ENCODE peak calls at places on chromosomes 1 and 21, in four cellular contexts. Z, E, S and R are unnamed samples.

GRCh38 chr1:221292652-221293051 is 413.4 kb downstream of the HLX start:
- DNase-seq in Z (no peak), E (no peak), S (no peak), R (no peak)

GRCh38 chr1:198620951-198621824 is 17.7 kb upstream of the PTPRC start:
- DNase-seq in Z (no peak), E (no peak), S (no peak), R (no peak)

GRCh38 chr1:155174334-155175280 is 958 bp downstream of the TRIM46 start:
- DNase-seq in Z (no peak), E (no peak), S (peak), R (no peak)

GRCh38 chr1:204714861-204715511 is 29.4 kb upstream of the LRRN2 start:
- DNase-seq in Z (no peak), E (no peak), S (no peak), R (no peak)

GRCh38 chr1:66690666-66691381 is 61.4 kb upstream of the DYNLT5 start:
- DNase-seq in Z (no peak), E (no peak), S (no peak), R (peak)

GRCh38 chr1:32741417-32742131 is 39.0 kb upstream of the SYNC start:
- DNase-seq in Z (no peak), E (no peak), S (peak), R (no peak)

GRCh38 chr1:18217398-18218043 is 109.9 kb downstream of the IGSF21 start:
- DNase-seq in Z (no peak), E (no peak), S (no peak), R (peak)

GRCh38 chr1:24127134-24127800 is 15.3 kb upstream of the MYOM3 start:
- DNase-seq in Z (no peak), E (no peak), S (no peak), R (no peak)

GRCh38 chr1:209823143-209824041 is 4.4 kb upstream of the UTP25 start:
- DNase-seq in Z (no peak), E (peak), S (peak), R (peak)

GRCh38 chr1:26320896-26321295 is 3.1 kb downstream of the CD52 start:
- DNase-seq in Z (no peak), E (no peak), S (no peak), R (no peak)

GRCh38 chr1:206503591-206504362 is 3.6 kb upstream of the RASSF5 start:
- DNase-seq in Z (no peak), E (peak), S (peak), R (peak)

GRCh38 chr1:203202431-203203245 is 16.1 kb upstream of the CHI3L1 start:
- DNase-seq in Z (no peak), E (no peak), S (peak), R (peak)

GRCh38 chr1:208048904-208049303 is 138.0 kb upstream of the CD34 start:
- DNase-seq in Z (no peak), E (peak), S (no peak), R (no peak)

GRCh38 chr1:225498539-225499135 is 70.8 kb upstream of the LBR start:
- DNase-seq in Z (no peak), E (no peak), S (no peak), R (peak)

GRCh38 chr1:224894915-224895314 is 34.6 kb upstream of the DNAH14 start:
- DNase-seq in Z (no peak), E (no peak), S (peak), R (peak)

GRCh38 chr1:47507921-47508894 is 70.4 kb downstream of the FOXD2 start:
- DNase-seq in Z (no peak), E (no peak), S (peak), R (no peak)

GRCh38 chr1:168826269-168826668 is 97.3 kb upstream of the DPT start:
- DNase-seq in Z (no peak), E (no peak), S (no peak), R (no peak)

GRCh38 chr1:229380514-229381160 is 37.8 kb upstream of the CCSAP start:
- DNase-seq in Z (no peak), E (no peak), S (no peak), R (no peak)

GRCh38 chr1:193763313-193763712 is 576.9 kb upstream of the B3GALT2 start:
- DNase-seq in Z (no peak), E (no peak), S (no peak), R (no peak)

GRCh38 chr1:161069731-161070270 is at the start of gene ARHGAP30:
- DNase-seq in Z (peak), E (no peak), S (no peak), R (no peak)

GRCh38 chr1:203136409-203137042 is 9.0 kb downstream of the ADORA1 start:
- DNase-seq in Z (no peak), E (no peak), S (no peak), R (no peak)

GRCh38 chr1:28580706-28581530 is 11.1 kb upstream of the RAB42 start:
- DNase-seq in Z (peak), E (no peak), S (peak), R (peak)

GRCh38 chr1:169809370-169810095 is 14.8 kb upstream of the METTL18 start:
- DNase-seq in Z (no peak), E (no peak), S (peak), R (peak)

GRCh38 chr1:184457500-184457899 is 70.7 kb downstream of the C1orf21 start:
- DNase-seq in Z (no peak), E (no peak), S (peak), R (peak)

GRCh38 chr21:43917515-43918384 is 52.7 kb downstream of the AGPAT3 start:
- DNase-seq in Z (no peak), E (no peak), S (no peak), R (no peak)

GRCh38 chr1:155514582-155515187 is 47.9 kb downstream of the ASH1L start:
- DNase-seq in Z (no peak), E (no peak), S (no peak), R (no peak)

GRCh38 chr1:6519935-6520621 is 28.6 kb upstream of the PLEKHG5 start:
- DNase-seq in Z (peak), E (peak), S (peak), R (peak)

GRCh38 chr1:30788580-30789387 is 31.2 kb upstream of the LAPTM5 start:
- DNase-seq in Z (no peak), E (no peak), S (no peak), R (no peak)

GRCh38 chr1:212487774-212488435 is 55.2 kb downstream of the NENF start:
- DNase-seq in Z (no peak), E (no peak), S (no peak), R (no peak)

GRCh38 chr1:40625076-40625475 is 40.4 kb downstream of the RIMS3 start:
- DNase-seq in Z (no peak), E (no peak), S (no peak), R (no peak)

GRCh38 chr1:221053889-221054288 is 174.6 kb downstream of the HLX start:
- DNase-seq in Z (no peak), E (no peak), S (no peak), R (no peak)

GRCh38 chr21:46150491-46151121 is 4.8 kb downstream of the FTCD start:
- DNase-seq in Z (no peak), E (no peak), S (no peak), R (no peak)

GRCh38 chr1:204578867-204579664 is 62.9 kb downstream of the MDM4 start:
- DNase-seq in Z (no peak), E (no peak), S (peak), R (peak)

GRCh38 chr1:205456383-205456867 is 580 bp upstream of the BLACAT1 start:
- DNase-seq in Z (no peak), E (no peak), S (no peak), R (no peak)

GRCh38 chr1:188937965-188938551 is 1539.6 kb downstream of the BRINP3 start:
- DNase-seq in Z (no peak), E (no peak), S (no peak), R (no peak)

GRCh38 chr1:172826096-172826741 is 167.3 kb downstream of the FASLG start:
- DNase-seq in Z (peak), E (no peak), S (peak), R (peak)

GRCh38 chr1:77370588-77371306 is 88.9 kb downstream of the AK5 start:
- DNase-seq in Z (no peak), E (peak), S (peak), R (peak)

GRCh38 chr21:46194374-46195334 is 10.4 kb upstream of the SPATC1L start:
- DNase-seq in Z (no peak), E (no peak), S (no peak), R (no peak)